ENCODE peak calls at places on chromosomes 5 and 9, in nine cellular contexts. A, W, K, Y, B, N, E, C and I are unnamed samples.

GRCh38 chr9:121868611-121869010 is 217.2 kb downstream of the DAB2IP start:
- DNase-seq in B (no peak), Y (no peak), E (no peak), W (no peak), A (no peak), C (no peak), N (no peak), K (no peak), I (no peak)

GRCh38 chr9:78032599-78033457 is 1.2 kb upstream of the GNAQ start:
- DNase-seq in E (no peak), W (no peak), B (no peak), A (peak), K (no peak), C (no peak), N (no peak), Y (peak), I (no peak)

GRCh38 chr5:176889321-176890280 is 9.5 kb downstream of the HK3 start:
- DNase-seq in B (no peak), K (no peak), A (no peak), C (no peak), E (no peak), Y (no peak), W (peak), N (no peak), I (no peak)

GRCh38 chr9:2229109-2229733 is 214.1 kb downstream of the SMARCA2 start:
- DNase-seq in B (no peak), W (no peak), E (no peak), N (no peak), Y (no peak), A (no peak), K (no peak), C (no peak), I (no peak)

GRCh38 chr5:6158974-6159863 is 219.1 kb downstream of the MED10 start:
- DNase-seq in A (peak), Y (no peak), C (peak), K (no peak), W (no peak), E (no peak), N (no peak), B (no peak), I (peak)

GRCh38 chr9:122228906-122229837 is at the start of gene LHX6:
- DNase-seq in A (no peak), W (no peak), B (no peak), N (no peak), E (no peak), C (no peak), Y (no peak), K (no peak), I (peak)

GRCh38 chr5:177425196-177425800 is 1.2 kb upstream of the GRK6 start:
- DNase-seq in E (no peak), Y (no peak), W (no peak), K (no peak), A (no peak), N (no peak), B (no peak), C (no peak), I (no peak)

GRCh38 chr5:72166070-72166979 is 59.0 kb downstream of the MAP1B start:
- DNase-seq in N (no peak), W (peak), B (no peak), A (peak), Y (no peak), K (no peak), E (no peak), C (peak), I (peak)

GRCh38 chr9:110847661-110848060 is 179.1 kb downstream of the MUSK start:
- DNase-seq in N (no peak), C (peak), W (no peak), B (no peak), K (no peak), Y (no peak), E (no peak), A (no peak), I (no peak)

GRCh38 chr5:173881811-173882575 is 6.2 kb upstream of the CPEB4 start:
- DNase-seq in B (no peak), E (no peak), Y (no peak), W (no peak), A (no peak), K (no peak), N (no peak), C (no peak), I (peak)

GRCh38 chr9:126615251-126615790 is 1.6 kb downstream of the LMX1B start:
- DNase-seq in C (peak), W (no peak), E (no peak), A (peak), Y (peak), B (no peak), N (peak), K (no peak), I (no peak)

GRCh38 chr5:64437496-64437895 is 68.3 kb upstream of the RGS7BP start:
- DNase-seq in A (no peak), E (no peak), K (no peak), W (no peak), B (no peak), N (no peak), Y (no peak), C (peak), I (no peak)

GRCh38 chr5:153157156-153157555 is 333.3 kb upstream of the GRIA1 start:
- DNase-seq in C (no peak), K (no peak), Y (no peak), N (no peak), W (no peak), A (no peak), B (peak), E (no peak), I (peak)

GRCh38 chr9:73269430-73270101 is 117.9 kb downstream of the ANXA1 start:
- DNase-seq in A (peak), Y (no peak), K (no peak), N (no peak), W (no peak), E (no peak), B (peak), C (peak), I (peak)